ENCODE peak calls at places on chromosomes 4 and X, in nine cellular contexts. Z is foreskin fibroblast, V is fibroblast of mammary gland, I is sigmoid colon, T is kidney, B is heart right ventricle, C is HepG2, R is choroid plexus epithelial cell, G is heart left ventricle. X is an unnamed sample.

GRCh38 chrX:103726477-103726876 is 15.8 kb downstream of the TMEM31 start:
- DNase-seq in I (no peak), V (no peak), B (no peak), C (no peak), Z (no peak), T (no peak), R (no peak), G (no peak), X (no peak)

GRCh38 chr4:27397886-27398285 is 537.2 kb downstream of the STIM2 start:
- DNase-seq in T (no peak), C (no peak), V (peak; percentile 95), Z (peak; percentile 79), I (no peak), R (peak; percentile 1), G (no peak), B (no peak), X (peak; percentile 96)

GRCh38 chrX:96211953-96212352 is 472.7 kb upstream of the DIAPH2 start:
- DNase-seq in C (no peak), R (no peak), G (no peak), I (no peak), T (no peak), Z (no peak), V (no peak), B (no peak), X (no peak)

GRCh38 chr4:142519342-142519741 is 326.8 kb downstream of the INPP4B start:
- DNase-seq in V (no peak), B (no peak), I (no peak), C (no peak), G (no peak), R (peak; percentile 13), Z (peak; percentile 16), T (no peak), X (peak; percentile 14)

GRCh38 chr4:26032572-26033320 is 118.7 kb downstream of the SMIM20 start:
- DNase-seq in T (no peak), I (no peak), C (peak; percentile 61), V (peak; percentile 94), G (no peak), Z (peak; percentile 96), B (no peak), R (peak; percentile 92), X (peak; percentile 86)

GRCh38 chrX:11792461-11793421 is 34.7 kb downstream of the MSL3 start:
- DNase-seq in I (no peak), V (no peak), T (no peak), Z (no peak), G (no peak), C (no peak), R (no peak), B (no peak), X (no peak)

GRCh38 chr4:55608591-55608990 is 16.5 kb upstream of the PDCL2 start:
- DNase-seq in I (no peak), B (no peak), C (no peak), R (no peak), Z (peak; percentile 30), G (no peak), T (no peak), V (peak; percentile 57), X (no peak)

GRCh38 chrX:150303386-150304097 is 59.6 kb upstream of the MAMLD1 start:
- DNase-seq in Z (no peak), R (no peak), T (no peak), V (peak; percentile 10), G (no peak), I (no peak), B (no peak), C (no peak), X (no peak)

GRCh38 chrX:623599-624323 is 6.8 kb upstream of the SHOX start:
- DNase-seq in V (no peak), B (no peak), I (no peak), R (peak; percentile 29), G (no peak), T (no peak), Z (peak; percentile 71), C (no peak), X (peak; percentile 3)

GRCh38 chrX:129696463-129697155 is 41.9 kb upstream of the APLN start:
- DNase-seq in R (no peak), C (no peak), G (no peak), T (no peak), Z (no peak), B (no peak), I (no peak), V (no peak), X (no peak)

GRCh38 chr4:24236532-24236931 is 346.7 kb upstream of the PPARGC1A start:
- DNase-seq in B (no peak), Z (peak; percentile 36), I (no peak), G (no peak), C (no peak), V (peak; percentile 26), R (no peak), T (no peak), X (peak; percentile 19)

GRCh38 chr4:76307670-76308014 is 1.1 kb downstream of the STBD1 start:
- DNase-seq in R (no peak), T (no peak), C (no peak), V (no peak), G (peak; percentile 72), I (no peak), B (peak; percentile 44), Z (no peak), X (no peak)

GRCh38 chr4:26145212-26145611 is 175.6 kb upstream of the RBPJ start:
- DNase-seq in B (no peak), R (no peak), G (no peak), T (no peak), C (peak; percentile 47), V (no peak), I (no peak), Z (no peak), X (no peak)

GRCh38 chr4:99816611-99817309 is at the start of gene DAPP1:
- DNase-seq in Z (no peak), R (no peak), C (no peak), T (peak; percentile 78), G (no peak), V (no peak), I (peak; percentile 70), B (peak; percentile 13), X (no peak)

GRCh38 chr4:74365761-74366160 is 816 bp downstream of the EREG start:
- DNase-seq in G (no peak), Z (peak; percentile 60), C (no peak), V (peak; percentile 27), I (peak; percentile 66), B (peak; percentile 14), T (peak; percentile 69), R (peak; percentile 10), X (peak; percentile 62)

GRCh38 chr4:108313546-108314339 is 145.0 kb upstream of the LEF1 start:
- DNase-seq in T (no peak), V (no peak), C (no peak), R (no peak), Z (no peak), I (no peak), B (no peak), G (no peak), X (no peak)

DNA sequence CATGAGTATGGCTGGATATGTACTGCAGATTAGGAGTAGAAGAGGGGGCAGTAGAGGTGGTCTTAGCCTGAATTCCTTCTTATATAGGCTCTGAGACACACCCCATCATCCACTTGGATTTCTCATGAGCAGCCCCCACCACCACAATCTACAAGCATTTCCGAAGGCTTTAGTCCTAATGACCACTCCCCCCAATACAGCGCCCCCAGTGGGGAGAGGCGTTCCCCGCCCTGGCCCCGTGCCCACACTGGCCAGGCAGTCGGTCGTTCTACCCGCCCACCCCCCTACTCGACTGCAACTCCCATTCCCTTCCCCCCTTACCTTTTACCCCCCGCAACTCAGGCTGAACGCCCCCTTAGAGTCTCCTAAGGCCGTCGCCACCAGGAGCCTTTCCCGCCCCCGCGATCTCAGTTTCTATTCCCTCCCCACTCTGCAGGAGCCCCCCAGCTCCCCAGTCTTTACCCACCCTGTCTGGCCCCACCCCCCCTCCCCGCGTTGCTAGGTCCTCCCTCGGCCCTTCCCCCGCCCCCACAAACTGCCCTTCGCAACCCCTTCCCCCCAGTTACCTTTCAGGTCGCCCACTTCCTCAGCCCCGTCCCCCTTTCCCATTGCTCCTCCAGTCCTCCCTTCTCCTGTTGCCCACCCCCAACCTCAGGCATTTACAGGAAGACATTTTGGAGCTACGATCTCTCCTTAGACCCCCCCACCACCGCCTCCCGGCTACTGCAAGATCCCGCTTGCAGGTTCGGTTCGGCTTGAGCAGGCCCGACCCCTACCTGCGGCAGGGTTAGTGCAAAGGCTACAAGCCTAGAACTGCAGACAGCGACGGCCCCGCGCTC is 468 bp downstream of the ZMYM3 start:
- DNase-seq in Z (peak; percentile 64), V (peak; percentile 24), T (no peak), C (peak; percentile 13), R (peak; percentile 44), B (peak; percentile 52), G (no peak), I (no peak), X (peak; percentile 30)
- TF ChIP-seq CTCF in Z (peak; percentile 52), V (peak; percentile 43), T (peak; percentile 7), C (peak; percentile 66), R (peak; percentile 60), B (peak; percentile 45), G (peak; percentile 38), I (peak; percentile 53), X (peak; percentile 51)

GRCh38 chr4:187175197-187175596 is 451.5 kb upstream of the FAT1 start:
- DNase-seq in V (peak; percentile 5), Z (peak; percentile 6), I (no peak), B (no peak), C (peak; percentile 2), R (no peak), T (no peak), G (no peak), X (no peak)
- TF ChIP-seq CTCF in V (peak; percentile 8), Z (no peak), I (no peak), B (no peak), C (no peak), R (peak; percentile 28), T (no peak), G (no peak), X (peak; percentile 21)

DNA sequence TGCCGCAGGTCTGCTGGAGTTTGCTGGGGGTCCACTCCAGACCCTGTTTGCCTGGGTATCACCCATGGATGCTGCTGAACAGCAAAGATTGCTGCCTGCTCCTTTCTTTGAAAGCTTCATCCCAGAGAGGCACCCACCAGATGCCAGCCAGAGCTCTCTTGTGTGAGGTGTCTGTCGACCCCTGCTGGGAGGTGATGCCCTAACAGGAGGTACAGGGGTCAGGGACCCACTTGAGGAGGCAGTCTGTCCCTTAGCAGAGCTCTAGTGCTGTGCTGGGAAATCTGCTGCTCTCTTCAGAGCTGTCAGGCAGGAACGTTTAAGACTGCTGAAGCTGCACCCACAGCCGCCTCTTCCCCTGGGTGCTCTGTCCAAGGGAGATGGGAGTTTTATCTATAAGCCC is 162.7 kb downstream of the NAF1 start:
- DNase-seq in G (no peak), R (no peak), I (no peak), Z (no peak), B (no peak), C (peak; percentile 4), V (no peak), T (no peak), X (no peak)
- TF ChIP-seq CTCF in G (no peak), R (no peak), I (no peak), Z (no peak), B (no peak), C (peak; percentile 28), V (no peak), T (no peak), X (no peak)

DNA sequence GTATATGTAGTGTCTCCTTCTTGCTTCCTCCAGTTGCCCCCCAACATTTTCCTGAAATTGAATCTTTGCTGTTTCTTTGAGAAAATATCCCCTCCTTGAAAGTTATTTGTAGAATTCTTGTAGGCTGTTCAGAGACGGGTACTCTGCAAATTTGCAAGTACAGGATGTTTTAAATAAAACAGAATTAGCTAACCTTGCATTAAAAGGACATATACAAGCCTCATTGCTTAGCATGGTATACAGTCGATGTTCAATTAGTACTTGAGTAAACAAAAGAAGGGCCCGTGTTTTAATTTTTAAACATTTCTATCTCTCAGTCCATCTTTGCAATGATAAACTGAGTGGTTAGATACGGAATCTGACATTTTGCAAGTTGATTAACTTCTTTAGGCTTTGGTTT is 50.8 kb downstream of the RAPGEF2 start:
- DNase-seq in R (no peak), I (no peak), Z (no peak), V (no peak), C (no peak), G (no peak), T (no peak), B (no peak), X (no peak)
- TF ChIP-seq CTCF in R (no peak), I (no peak), Z (no peak), V (no peak), C (no peak), G (no peak), T (no peak), B (no peak), X (no peak)